ENCODE peak calls at places on chromosome 18, in ten cellular contexts. F, R, I, O, N, D, G, Z, B and C are unnamed samples.

GRCh38 chr18:66749030-66749429 is 145.1 kb upstream of the CDH19 start:
- DNase-seq in I (no peak), B (no peak), F (no peak), R (no peak), N (no peak), D (no peak), O (no peak), Z (no peak), G (no peak), C (peak)

GRCh38 chr18:7626922-7627440 is 59.9 kb downstream of the PTPRM start:
- DNase-seq in G (no peak), I (no peak), R (no peak), F (no peak), Z (no peak), B (no peak), N (peak), D (no peak), O (no peak), C (no peak)

GRCh38 chr18:36075862-36076587 is 8.7 kb upstream of the RPRD1A start:
- DNase-seq in Z (no peak), N (peak), I (peak), O (no peak), B (no peak), G (no peak), F (peak), D (no peak), R (no peak), C (peak)

GRCh38 chr18:35050004-35050623 is 8.9 kb downstream of the MAPRE2 start:
- DNase-seq in Z (no peak), F (no peak), I (no peak), G (no peak), R (no peak), N (peak), D (no peak), B (no peak), O (no peak), C (no peak)

GRCh38 chr18:76691800-76692199 is 130.6 kb upstream of the ZNF236 start:
- DNase-seq in F (no peak), I (peak), Z (no peak), D (no peak), R (no peak), G (no peak), O (no peak), B (no peak), N (no peak), C (no peak)

GRCh38 chr18:10460414-10461018 is 6.1 kb downstream of the APCDD1 start:
- DNase-seq in N (no peak), B (no peak), F (no peak), R (no peak), D (no peak), O (no peak), I (no peak), G (no peak), Z (no peak), C (no peak)

GRCh38 chr18:26487437-26487836 is 60.9 kb downstream of the KCTD1 start:
- DNase-seq in B (no peak), O (no peak), D (no peak), I (no peak), Z (peak), N (no peak), F (no peak), G (no peak), R (no peak), C (peak)

GRCh38 chr18:75265255-75265654 is 54.7 kb downstream of the TSHZ1 start:
- DNase-seq in B (no peak), D (no peak), R (no peak), G (no peak), I (no peak), N (no peak), F (no peak), O (no peak), Z (no peak), C (no peak)

GRCh38 chr18:63758616-63759015 is 16.6 kb upstream of the SERPINB7 start:
- DNase-seq in G (no peak), Z (no peak), N (no peak), I (no peak), B (no peak), F (no peak), R (no peak), D (no peak), O (no peak), C (no peak)

GRCh38 chr18:48409591-48410094 is 460 bp upstream of the ZBTB7C start:
- DNase-seq in F (no peak), Z (no peak), B (no peak), R (no peak), N (no peak), O (peak), D (peak), G (no peak), I (no peak), C (no peak)

GRCh38 chr18:48007955-48008701 is 77.7 kb upstream of the SMAD2 start:
- DNase-seq in R (peak), G (peak), N (peak), Z (peak), I (no peak), D (peak), O (no peak), F (no peak), B (peak), C (peak)